ENCODE peak calls at places on chromosomes 2 and 18, in five cellular contexts. J, S, F, G and E are unnamed samples.

GRCh38 chr2:207531024-207531411 is 1.3 kb downstream of the CREB1 start:
- DNase-seq in J (no peak), S (peak), F (no peak), G (no peak), E (no peak)

GRCh38 chr18:49174478-49174877 is 223.7 kb upstream of the SMAD7 start:
- DNase-seq in J (no peak), S (no peak), F (peak), G (no peak), E (no peak)

GRCh38 chr2:219219113-219219696 is 447 bp upstream of the ABCB6 start:
- DNase-seq in J (peak), S (no peak), F (no peak), G (no peak), E (no peak)

GRCh38 chr2:8753609-8754008 is 71.8 kb downstream of the ID2 start:
- DNase-seq in J (no peak), S (no peak), F (no peak), G (no peak), E (no peak)

GRCh38 chr2:148794558-148794957 is 80.5 kb upstream of the KIF5C start:
- DNase-seq in J (no peak), S (no peak), F (peak), G (no peak), E (no peak)

GRCh38 chr2:223510713-223511112 is 91.4 kb downstream of the SCG2 start:
- DNase-seq in J (no peak), S (no peak), F (no peak), G (no peak), E (no peak)

GRCh38 chr18:778194-779007 is 33.6 kb downstream of the YES1 start:
- DNase-seq in J (no peak), S (no peak), F (no peak), G (no peak), E (no peak)

GRCh38 chr18:42038936-42039335 is 83.9 kb downstream of the PIK3C3 start:
- DNase-seq in J (no peak), S (no peak), F (peak), G (no peak), E (no peak)

GRCh38 chr2:195318440-195319111 is 338.4 kb upstream of the SLC39A10 start:
- DNase-seq in J (no peak), S (peak), F (peak), G (no peak), E (no peak)